ENCODE peak calls at places on chromosome 1, in eight cellular contexts. M is T-helper 9 cell; E is stimulated activated CD8-positive, alpha-beta memory T cell treated with anti-CD3 and anti-CD28 coated beads, Interleukin-4, amount 100 ng/mL, for 1 hour; H is bronchial epithelial cell; W is heart left ventricle; D is HT1080; U is activated CD4-positive, alpha-beta T cell treated with anti-CD3 and anti-CD28 coated beads, Interleukin-2, amount 50 U/mL, for 4 hours; G is mesenchymal stem cell. J is an unnamed sample.

GRCh38 chr1:230708631-230709580 is 5.0 kb downstream of the AGT start:
- DNase-seq in M (no peak), E (no peak), H (peak), W (no peak), D (no peak), U (no peak), G (no peak), J (no peak)

GRCh38 chr1:11237364-11237755 is 25.0 kb downstream of the MTOR start:
- DNase-seq in M (no peak), E (no peak), H (no peak), W (no peak), D (no peak), U (no peak), G (no peak), J (no peak)

GRCh38 chr1:43867946-43868740 is 65.5 kb upstream of the ARTN start:
- DNase-seq in M (no peak), E (no peak), H (peak), W (no peak), D (no peak), U (no peak), G (peak), J (no peak)

GRCh38 chr1:228082975-228083870 is 715 bp downstream of the ARF1 start:
- DNase-seq in M (peak), E (no peak), H (no peak), W (peak), D (no peak), U (no peak), G (peak), J (peak)

GRCh38 chr1:50703240-50703639 is 256.8 kb downstream of the FAF1 start:
- DNase-seq in M (no peak), E (no peak), H (peak), W (no peak), D (no peak), U (no peak), G (no peak), J (no peak)

GRCh38 chr1:226738995-226739695 is at the start of gene ITPKB:
- DNase-seq in M (peak), E (no peak), H (peak), W (peak), D (peak), U (peak), G (peak), J (peak)

GRCh38 chr1:21216835-21217811 is 40.4 kb upstream of the EIF4G3 start:
- DNase-seq in M (peak), E (peak), H (peak), W (peak), D (peak), U (peak), G (peak), J (peak)

GRCh38 chr1:66253330-66253921 is 280.5 kb upstream of the SGIP1 start:
- DNase-seq in M (no peak), E (no peak), H (peak), W (no peak), D (peak), U (no peak), G (peak), J (no peak)

GRCh38 chr1:164466429-164466828 is 92.6 kb upstream of the PBX1 start:
- DNase-seq in M (no peak), E (no peak), H (peak), W (no peak), D (peak), U (no peak), G (no peak), J (no peak)

GRCh38 chr1:162185299-162185698 is 115.8 kb downstream of the NOS1AP start:
- DNase-seq in M (no peak), E (no peak), H (no peak), W (no peak), D (no peak), U (no peak), G (no peak), J (no peak)

GRCh38 chr1:184025242-184025675 is 12.3 kb downstream of the COLGALT2 start:
- DNase-seq in M (no peak), E (no peak), H (no peak), W (peak), D (peak), U (no peak), G (peak), J (peak)

GRCh38 chr1:117105003-117105402 is 16.5 kb downstream of the TRIM45 start:
- DNase-seq in M (no peak), E (no peak), H (no peak), W (no peak), D (no peak), U (no peak), G (peak), J (no peak)

GRCh38 chr1:94705755-94706154 is 114.4 kb upstream of the SLC44A3 start:
- DNase-seq in M (no peak), E (no peak), H (no peak), W (no peak), D (no peak), U (no peak), G (no peak), J (no peak)

GRCh38 chr1:16318544-16318943 is 33.7 kb downstream of the FBXO42 start:
- DNase-seq in M (no peak), E (no peak), H (no peak), W (peak), D (no peak), U (no peak), G (peak), J (no peak)

GRCh38 chr1:228985661-228986060 is 250.4 kb downstream of the RHOU start:
- DNase-seq in M (no peak), E (no peak), H (no peak), W (no peak), D (no peak), U (no peak), G (no peak), J (no peak)

GRCh38 chr1:55775007-55775406 is 559.8 kb upstream of the USP24 start:
- DNase-seq in M (no peak), E (no peak), H (no peak), W (no peak), D (no peak), U (no peak), G (no peak), J (no peak)

GRCh38 chr1:44030606-44031050 is 634 bp downstream of the SLC6A9 start:
- DNase-seq in M (peak), E (peak), H (no peak), W (peak), D (peak), U (no peak), G (peak), J (peak)

GRCh38 chr1:82934069-82934468 is 1064.9 kb downstream of the TTLL7 start:
- DNase-seq in M (no peak), E (no peak), H (no peak), W (no peak), D (no peak), U (no peak), G (peak), J (no peak)

GRCh38 chr1:240074422-240074821 is 17.3 kb upstream of the FMN2 start:
- DNase-seq in M (no peak), E (no peak), H (no peak), W (no peak), D (no peak), U (no peak), G (no peak), J (no peak)

GRCh38 chr1:178541829-178542553 is 29.1 kb downstream of the TEX35 start:
- DNase-seq in M (peak), E (peak), H (no peak), W (peak), D (no peak), U (peak), G (no peak), J (no peak)

GRCh38 chr1:178267646-178268094 is 173.8 kb downstream of the RASAL2 start:
- DNase-seq in M (no peak), E (no peak), H (peak), W (no peak), D (peak), U (no peak), G (no peak), J (no peak)

GRCh38 chr1:96722161-96722908 is 751 bp downstream of the PTBP2 start:
- DNase-seq in M (peak), E (peak), H (peak), W (peak), D (peak), U (peak), G (peak), J (peak)

GRCh38 chr1:203026666-203027663 is 674 bp downstream of the PPFIA4 start:
- DNase-seq in M (no peak), E (no peak), H (no peak), W (no peak), D (no peak), U (no peak), G (no peak), J (no peak)

GRCh38 chr1:45769261-45769932 is 18.9 kb upstream of the IPP start:
- DNase-seq in M (no peak), E (no peak), H (peak), W (no peak), D (peak), U (no peak), G (peak), J (no peak)

GRCh38 chr1:193355179-193355578 is 168.8 kb upstream of the B3GALT2 start:
- DNase-seq in M (no peak), E (no peak), H (peak), W (no peak), D (peak), U (no peak), G (peak), J (no peak)

GRCh38 chr1:184664042-184664659 is 90.5 kb downstream of the EDEM3 start:
- DNase-seq in M (peak), E (no peak), H (peak), W (peak), D (peak), U (no peak), G (peak), J (peak)

GRCh38 chr1:201515895-201516294 is 9.0 kb upstream of the CSRP1 start:
- DNase-seq in M (no peak), E (no peak), H (peak), W (no peak), D (no peak), U (no peak), G (no peak), J (no peak)

GRCh38 chr1:65791860-65792670 is 630 bp upstream of the PDE4B start:
- DNase-seq in M (no peak), E (no peak), H (no peak), W (no peak), D (no peak), U (no peak), G (peak), J (peak)

GRCh38 chr1:1758692-1759455 is 19.4 kb downstream of the NADK start:
- DNase-seq in M (no peak), E (no peak), H (no peak), W (peak), D (no peak), U (no peak), G (no peak), J (peak)

GRCh38 chr1:181112071-181112929 is 23.8 kb downstream of the IER5 start:
- DNase-seq in M (no peak), E (no peak), H (peak), W (no peak), D (peak), U (no peak), G (peak), J (peak)